ENCODE peak calls at places on chromosomes 7 and 10, in six cellular contexts. E, Q, P, V, O and Y are unnamed samples.

GRCh38 chr7:141231018-141231792 is 157.3 kb downstream of the TMEM178B start:
- DNase-seq in V (peak; percentile 72), E (peak; percentile 72), P (peak; percentile 64), O (no peak), Q (no peak), Y (peak; percentile 15)

GRCh38 chr10:70498970-70499828 is 20.6 kb downstream of the PALD1 start:
- DNase-seq in Q (no peak), E (peak; percentile 70), P (no peak), O (no peak), V (no peak), Y (no peak)

GRCh38 chr10:47277352-47278151 is 22.4 kb upstream of the GDF10 start:
- DNase-seq in Q (no peak), E (no peak), P (no peak), V (no peak), O (no peak), Y (no peak)

GRCh38 chr7:159125104-159125943 is 19.3 kb downstream of the VIPR2 start:
- DNase-seq in V (no peak), Q (no peak), O (no peak), E (no peak), P (no peak), Y (no peak)

GRCh38 chr10:7260412-7260900 is 150.4 kb downstream of the SFMBT2 start:
- DNase-seq in V (peak; percentile 55), P (peak; percentile 82), E (peak; percentile 65), O (peak; percentile 70), Q (peak; percentile 61), Y (peak; percentile 91)

GRCh38 chr7:28705350-28705749 is 252.8 kb downstream of the TRIL start:
- DNase-seq in P (no peak), E (no peak), O (no peak), Q (no peak), V (no peak), Y (no peak)

GRCh38 chr7:12764355-12765000 is 77.0 kb downstream of the ARL4A start:
- DNase-seq in P (no peak), V (no peak), E (peak; percentile 5), O (no peak), Q (no peak), Y (peak; percentile 73)

GRCh38 chr7:144050093-144050492 is 1.3 kb downstream of the OR2A5 start:
- DNase-seq in E (no peak), O (no peak), P (no peak), Q (no peak), V (no peak), Y (no peak)

GRCh38 chr7:32957326-32958045 is at the start of gene FKBP9:
- DNase-seq in E (peak; percentile 86), V (peak; percentile 99), Q (peak; percentile 86), O (no peak), P (peak; percentile 80), Y (peak; percentile 85)

GRCh38 chr7:304574-305409 is 14.8 kb downstream of the FOXL3 start:
- DNase-seq in V (peak; percentile 37), O (no peak), Q (peak; percentile 2), E (no peak), P (no peak), Y (no peak)

GRCh38 chr10:52400564-52400963 is 86.5 kb downstream of the DKK1 start:
- DNase-seq in Q (no peak), E (no peak), V (no peak), P (peak; percentile 76), O (no peak), Y (peak; percentile 52)

GRCh38 chr7:82859106-82859850 is 303.4 kb downstream of the PCLO start:
- DNase-seq in Q (no peak), E (no peak), P (peak; percentile 56), O (no peak), V (no peak), Y (peak; percentile 4)

GRCh38 chr7:2629740-2630681 is 1.8 kb upstream of the TTYH3 start:
- DNase-seq in E (no peak), O (no peak), Q (no peak), P (no peak), V (no peak), Y (peak; percentile 47)

GRCh38 chr7:116495737-116496136 is 3.8 kb upstream of the CAV2 start:
- DNase-seq in P (peak; percentile 67), O (no peak), E (no peak), V (no peak), Q (no peak), Y (peak; percentile 46)

GRCh38 chr10:121481222-121481621 is 117.0 kb downstream of the FGFR2 start:
- DNase-seq in O (no peak), Q (no peak), V (no peak), P (peak; percentile 4), E (no peak), Y (no peak)

GRCh38 chr10:95976295-95977229 is 66.8 kb upstream of the CCNJ start:
- DNase-seq in Q (no peak), V (no peak), E (no peak), P (no peak), O (no peak), Y (no peak)

GRCh38 chr10:21083861-21084260 is 186.8 kb upstream of the NEBL start:
- DNase-seq in P (no peak), Q (no peak), E (no peak), V (no peak), O (no peak), Y (peak; percentile 9)

GRCh38 chr10:3476186-3476585 is 303.6 kb upstream of the PITRM1 start:
- DNase-seq in O (no peak), Q (no peak), V (no peak), E (peak; percentile 60), P (peak; percentile 52), Y (no peak)

GRCh38 chr10:69336952-69337311 is 58.6 kb downstream of the HK1 start:
- DNase-seq in V (no peak), P (no peak), O (no peak), Q (no peak), E (no peak), Y (no peak)

GRCh38 chr7:5429253-5429856 is 5.7 kb upstream of the TNRC18 start:
- DNase-seq in P (peak; percentile 80), V (no peak), E (peak; percentile 71), O (no peak), Q (peak; percentile 82), Y (peak; percentile 37)

GRCh38 chr7:5430612-5430947 is 6.9 kb upstream of the TNRC18 start:
- DNase-seq in E (no peak), O (no peak), V (no peak), Q (no peak), P (no peak), Y (no peak)

GRCh38 chr7:5428470-5429252 is 5.0 kb upstream of the TNRC18 start:
- DNase-seq in E (peak; percentile 50), O (peak; percentile 72), V (peak; percentile 62), Q (peak; percentile 77), P (peak; percentile 91), Y (peak; percentile 93)

GRCh38 chr7:5431485-5432118 is 8.0 kb upstream of the TNRC18 start:
- DNase-seq in Q (no peak), V (no peak), E (no peak), P (peak; percentile 24), O (no peak), Y (no peak)

GRCh38 chr7:5429857-5430611 is 6.4 kb upstream of the TNRC18 start:
- DNase-seq in P (peak; percentile 15), O (no peak), Q (peak; percentile 66), V (no peak), E (peak; percentile 53), Y (peak; percentile 68)
- H3K4me3 ChIP-seq in P (peak overlapping the region; percentile 88), O (peak overlapping the region; percentile 86), Q (peak overlapping the region; percentile 94), V (peak overlapping the region; percentile 100), E (peak overlapping the region; percentile 88), Y (peak overlapping the region; percentile 91)

GRCh38 chr10:89643431-89643811 is 1.6 kb downstream of the PANK1 start:
- DNase-seq in O (no peak), E (no peak), P (no peak), Q (no peak), V (no peak), Y (no peak)

GRCh38 chr10:89644967-89645741 is at the start of gene PANK1:
- DNase-seq in V (peak; percentile 85), E (peak; percentile 89), O (peak; percentile 41), P (peak; percentile 85), Q (peak; percentile 72), Y (peak; percentile 73)

GRCh38 chr10:89644691-89644966 is 413 bp downstream of the PANK1 start:
- DNase-seq in E (no peak), P (no peak), Q (no peak), O (no peak), V (no peak), Y (no peak)

GRCh38 chr10:89645742-89646172 is 715 bp upstream of the PANK1 start:
- DNase-seq in V (no peak), O (no peak), E (no peak), P (no peak), Q (no peak), Y (no peak)

DNA sequence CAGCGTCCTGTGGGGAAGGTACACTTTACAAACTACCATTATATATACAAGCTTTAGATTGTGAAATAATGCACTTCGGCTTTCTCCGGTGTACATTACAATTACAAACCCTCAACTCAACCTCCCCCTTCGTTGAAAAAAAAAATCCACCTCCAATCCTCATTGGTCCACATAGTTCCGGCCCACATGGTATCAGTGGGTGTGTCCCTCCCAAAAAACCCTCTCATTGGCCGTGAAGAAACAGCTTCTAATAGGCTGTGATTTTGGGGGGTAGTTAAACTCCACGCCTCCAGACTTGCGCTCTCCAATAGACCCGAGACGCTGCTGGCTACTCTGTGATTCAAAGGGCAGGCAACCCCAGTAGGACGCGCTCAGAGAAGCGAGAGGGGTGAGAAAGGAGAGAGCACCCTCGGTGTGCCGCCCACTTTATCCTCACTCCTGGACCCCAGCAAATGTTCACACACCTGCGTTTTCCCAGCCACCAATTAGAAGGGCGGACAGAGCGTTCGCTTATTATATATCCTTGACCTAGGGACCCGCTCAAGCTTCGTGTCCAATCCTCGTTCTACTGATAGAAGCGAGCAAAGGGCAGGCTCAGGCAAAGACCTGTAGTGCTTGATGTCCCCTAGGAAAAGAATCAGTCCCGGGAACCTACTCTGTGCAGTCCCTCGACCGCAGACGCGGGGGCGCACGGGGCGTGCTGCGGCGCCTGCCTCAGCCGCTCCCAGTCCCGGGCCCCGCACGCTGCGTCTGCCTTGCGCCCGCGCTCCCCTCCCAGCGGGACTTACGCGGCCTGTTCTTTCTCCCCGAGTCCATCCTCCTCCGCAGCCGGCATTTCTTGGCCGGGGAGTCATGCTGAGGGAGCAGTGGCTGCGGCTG is 991 bp downstream of the PANK1 start:
- DNase-seq in V (peak; percentile 90), P (peak; percentile 98), O (peak; percentile 91), Q (peak; percentile 75), E (peak; percentile 95), Y (peak; percentile 95)
- TF ChIP-seq CTCF in V (no peak), P (no peak), O (no peak), Q (no peak), E (peak; percentile 19), Y (no peak)

GRCh38 chr10:78817361-78817760 is 251.4 kb upstream of the ZMIZ1 start:
- DNase-seq in Q (no peak), V (no peak), P (peak; percentile 8), E (no peak), O (no peak), Y (peak; percentile 40)
- H3K4me3 ChIP-seq in Q (no peak overlapping the region), V (no peak overlapping the region), P (no peak overlapping the region), E (no peak overlapping the region), O (no peak overlapping the region), Y (no peak overlapping the region)

GRCh38 chr7:79284226-79284625 is 169.2 kb downstream of the MAGI2 start:
- DNase-seq in E (no peak), O (no peak), P (no peak), V (no peak), Q (no peak), Y (peak; percentile 61)

GRCh38 chr7:79282882-79283602 is 170.4 kb downstream of the MAGI2 start:
- DNase-seq in E (no peak), P (peak; percentile 91), V (no peak), Q (no peak), O (peak; percentile 79), Y (peak; percentile 84)

GRCh38 chr7:79286181-79286580 is 167.3 kb downstream of the MAGI2 start:
- DNase-seq in V (no peak), E (no peak), P (no peak), O (no peak), Q (no peak), Y (no peak)

GRCh38 chr7:79281406-79281805 is 172.1 kb downstream of the MAGI2 start:
- DNase-seq in V (no peak), E (no peak), P (peak; percentile 41), Q (no peak), O (no peak), Y (peak; percentile 38)

GRCh38 chr7:79282051-79282694 is 171.3 kb downstream of the MAGI2 start:
- DNase-seq in V (peak; percentile 9), P (peak; percentile 94), E (peak; percentile 25), O (peak; percentile 39), Q (peak; percentile 15), Y (peak; percentile 84)
- TF ChIP-seq CTCF in V (peak; percentile 66), P (peak; percentile 71), E (peak; percentile 48), O (peak; percentile 62), Q (no peak), Y (peak; percentile 58)